ENCODE peak calls at places on chromosomes 4 and X, in five cellular contexts. T is K562, N is right cardiac atrium, W is kidney, A is Peyer's patch. Y is an unnamed sample.
A peak's percentile ranks its signal among the peaks of the same experiment; 100 is the strongest.

GRCh38 chr4:100022792-100023222 is 72.7 kb upstream of the H2AZ1 start:
- DNase-seq in T (no peak), N (no peak), W (no peak), A (no peak), Y (no peak)

GRCh38 chr4:38202223-38202622 is 242.0 kb downstream of the PTTG2 start:
- DNase-seq in T (no peak), N (no peak), W (no peak), A (no peak), Y (no peak)

GRCh38 chrX:120768681-120769080 is 107.0 kb downstream of the CT47B1 start:
- DNase-seq in T (no peak), N (no peak), W (no peak), A (no peak), Y (no peak)

GRCh38 chr4:151679247-151679646 is 81.6 kb downstream of the GATB start:
- DNase-seq in T (no peak), N (no peak), W (no peak), A (no peak), Y (no peak)

GRCh38 chrX:121221321-121221977 is 174.0 kb downstream of the GLUD2 start:
- DNase-seq in T (no peak), N (no peak), W (no peak), A (no peak), Y (no peak)

GRCh38 chrX:132883358-132883908 is 75.0 kb downstream of the HS6ST2 start:
- DNase-seq in T (no peak), N (no peak), W (no peak), A (no peak), Y (no peak)

GRCh38 chrX:38215141-38215540 is 5.5 kb downstream of the SRPX start:
- DNase-seq in T (no peak), N (no peak), W (no peak), A (no peak), Y (no peak)

GRCh38 chrX:84186603-84187358 is 1.2 kb downstream of the RPS6KA6 start:
- DNase-seq in T (no peak), N (no peak), W (peak; percentile 16), A (no peak), Y (no peak)

GRCh38 chr4:42420120-42420519 is 22.8 kb downstream of the SHISA3 start:
- DNase-seq in T (no peak), N (no peak), W (no peak), A (no peak), Y (no peak)

GRCh38 chr4:180148737-180149136 is 2094.5 kb upstream of the TENM3 start:
- DNase-seq in T (no peak), N (no peak), W (no peak), A (no peak), Y (no peak)

GRCh38 chr4:151717271-151717670 is 43.5 kb downstream of the GATB start:
- DNase-seq in T (no peak), N (no peak), W (no peak), A (no peak), Y (no peak)

GRCh38 chrX:68112321-68112720 is 321.0 kb downstream of the OPHN1 start:
- DNase-seq in T (no peak), N (no peak), W (no peak), A (no peak), Y (no peak)

GRCh38 chrX:100647095-100647494 is 3.1 kb downstream of the SRPX2 start:
- DNase-seq in T (no peak), N (peak; percentile 49), W (no peak), A (no peak), Y (no peak)

GRCh38 chr4:184103755-184104367 is 113.8 kb downstream of the ENPP6 start:
- DNase-seq in T (no peak), N (no peak), W (no peak), A (no peak), Y (no peak)

GRCh38 chr4:176137626-176138025 is 57.8 kb downstream of the SPATA4 start:
- DNase-seq in T (no peak), N (no peak), W (no peak), A (no peak), Y (no peak)

GRCh38 chr4:8215001-8215427 is 15.9 kb downstream of the SH3TC1 start:
- DNase-seq in T (no peak), N (peak; percentile 59), W (peak; percentile 88), A (no peak), Y (peak; percentile 72)

GRCh38 chrX:151970661-151971060 is 3.8 kb downstream of the GABRE start:
- DNase-seq in T (no peak), N (peak; percentile 85), W (peak; percentile 80), A (no peak), Y (peak; percentile 77)

GRCh38 chrX:85114776-85115175 is 111.1 kb downstream of the APOOL start:
- DNase-seq in T (no peak), N (no peak), W (no peak), A (no peak), Y (no peak)

GRCh38 chr4:2804973-2805501 is 12.2 kb downstream of the SH3BP2 start:
- DNase-seq in T (no peak), N (peak; percentile 64), W (peak; percentile 77), A (no peak), Y (no peak)

GRCh38 chr4:127291316-127291715 is 341.4 kb upstream of the INTU start:
- DNase-seq in T (no peak), N (no peak), W (no peak), A (no peak), Y (no peak)

GRCh38 chr4:184647391-184648101 is 1.7 kb downstream of the CASP3 start:
- DNase-seq in T (no peak), N (no peak), W (no peak), A (no peak), Y (no peak)

GRCh38 chrX:112826020-112826419 is 14.6 kb downstream of the AMOT start:
- DNase-seq in T (no peak), N (no peak), W (no peak), A (no peak), Y (no peak)

GRCh38 chr4:77820836-77821561 is 1.8 kb upstream of the CNOT6L start:
- DNase-seq in T (no peak), N (no peak), W (no peak), A (peak; percentile 22), Y (no peak)
- H3K27ac ChIP-seq in T (peak overlapping the region; percentile 87), N (peak overlapping the region; percentile 48), W (peak overlapping the region; percentile 97), A (peak overlapping the region; percentile 100), Y (no peak overlapping the region)

GRCh38 chrX:14504960-14505538 is 24.3 kb upstream of the GLRA2 start:
- DNase-seq in T (no peak), N (no peak), W (no peak), A (no peak), Y (no peak)

GRCh38 chrX:14505648-14506047 is 23.7 kb upstream of the GLRA2 start:
- DNase-seq in T (no peak), N (no peak), W (no peak), A (no peak), Y (no peak)

GRCh38 chrX:14506866-14507265 is 22.5 kb upstream of the GLRA2 start:
- DNase-seq in T (no peak), N (no peak), W (no peak), A (no peak), Y (no peak)

GRCh38 chrX:14509325-14510057 is 19.8 kb upstream of the GLRA2 start:
- DNase-seq in T (no peak), N (no peak), W (no peak), A (no peak), Y (no peak)

DNA sequence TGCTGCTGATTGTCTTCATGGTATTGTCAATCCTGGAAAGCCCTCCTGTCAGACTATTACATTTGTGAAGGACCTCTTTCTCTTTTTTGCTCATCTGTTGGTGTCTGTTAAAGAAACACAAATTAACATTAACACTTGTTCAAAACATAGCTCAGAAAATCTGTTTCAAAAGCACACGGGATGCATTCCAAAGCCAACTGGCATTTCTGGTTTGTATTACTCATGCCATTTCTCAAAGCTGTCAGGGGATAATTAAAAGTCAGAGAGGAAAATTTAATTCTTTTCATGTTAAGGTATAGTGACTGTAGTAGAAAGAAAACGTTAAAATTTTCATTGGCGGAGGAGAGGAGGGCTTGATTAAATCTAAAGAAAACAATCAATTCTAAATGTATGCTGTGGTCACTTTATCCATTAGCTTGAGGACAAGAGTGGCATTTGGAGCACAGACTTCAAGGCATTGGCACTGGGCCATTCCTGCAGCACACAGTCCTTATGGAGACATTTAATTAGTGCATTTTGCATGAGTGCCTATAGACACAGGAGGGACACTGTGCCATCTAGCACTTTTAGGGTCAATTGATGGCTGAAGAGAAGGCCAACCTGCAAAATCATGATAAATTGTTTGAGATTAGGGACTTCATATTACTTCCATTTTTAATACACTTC is 21.2 kb upstream of the GLRA2 start:
- DNase-seq in T (no peak), N (no peak), W (no peak), A (no peak), Y (no peak)
- H3K27ac ChIP-seq in T (no peak overlapping the region), N (no peak overlapping the region), W (no peak overlapping the region), A (no peak overlapping the region), Y (no peak overlapping the region)

DNA sequence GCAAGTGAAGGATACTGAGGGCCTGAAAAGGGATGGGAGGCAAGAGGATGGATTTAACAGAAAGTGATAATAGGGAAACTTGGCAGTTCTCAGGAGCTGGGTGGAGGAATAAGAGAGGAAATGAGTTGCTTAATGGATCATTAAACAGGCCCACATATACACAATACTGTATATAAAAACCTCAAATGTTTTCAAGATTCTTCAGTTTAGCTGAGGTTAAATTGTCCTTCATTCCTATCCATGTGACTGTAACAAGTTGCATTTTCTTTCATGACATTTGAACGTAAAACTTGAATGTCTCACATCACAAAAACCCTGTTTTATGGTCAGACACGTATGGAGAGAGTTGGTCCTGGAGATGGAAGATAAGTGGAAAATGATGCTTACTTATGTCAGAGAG is 76.5 kb upstream of the PLAC8 start:
- DNase-seq in T (no peak), N (no peak), W (no peak), A (no peak), Y (no peak)
- H3K27ac ChIP-seq in T (no peak overlapping the region), N (no peak overlapping the region), W (no peak overlapping the region), A (no peak overlapping the region), Y (no peak overlapping the region)

GRCh38 chr4:119731146-119731742 is 102.6 kb upstream of the PDE5A start:
- DNase-seq in T (no peak), N (no peak), W (no peak), A (no peak), Y (no peak)

GRCh38 chr4:119730644-119730995 is 102.0 kb upstream of the PDE5A start:
- DNase-seq in T (no peak), N (no peak), W (no peak), A (no peak), Y (no peak)

GRCh38 chr4:119729815-119730643 is 101.4 kb upstream of the PDE5A start:
- DNase-seq in T (no peak), N (no peak), W (peak; percentile 28), A (no peak), Y (peak; percentile 84)

GRCh38 chr4:119728185-119728584 is 99.6 kb upstream of the PDE5A start:
- DNase-seq in T (no peak), N (no peak), W (no peak), A (no peak), Y (no peak)

DNA sequence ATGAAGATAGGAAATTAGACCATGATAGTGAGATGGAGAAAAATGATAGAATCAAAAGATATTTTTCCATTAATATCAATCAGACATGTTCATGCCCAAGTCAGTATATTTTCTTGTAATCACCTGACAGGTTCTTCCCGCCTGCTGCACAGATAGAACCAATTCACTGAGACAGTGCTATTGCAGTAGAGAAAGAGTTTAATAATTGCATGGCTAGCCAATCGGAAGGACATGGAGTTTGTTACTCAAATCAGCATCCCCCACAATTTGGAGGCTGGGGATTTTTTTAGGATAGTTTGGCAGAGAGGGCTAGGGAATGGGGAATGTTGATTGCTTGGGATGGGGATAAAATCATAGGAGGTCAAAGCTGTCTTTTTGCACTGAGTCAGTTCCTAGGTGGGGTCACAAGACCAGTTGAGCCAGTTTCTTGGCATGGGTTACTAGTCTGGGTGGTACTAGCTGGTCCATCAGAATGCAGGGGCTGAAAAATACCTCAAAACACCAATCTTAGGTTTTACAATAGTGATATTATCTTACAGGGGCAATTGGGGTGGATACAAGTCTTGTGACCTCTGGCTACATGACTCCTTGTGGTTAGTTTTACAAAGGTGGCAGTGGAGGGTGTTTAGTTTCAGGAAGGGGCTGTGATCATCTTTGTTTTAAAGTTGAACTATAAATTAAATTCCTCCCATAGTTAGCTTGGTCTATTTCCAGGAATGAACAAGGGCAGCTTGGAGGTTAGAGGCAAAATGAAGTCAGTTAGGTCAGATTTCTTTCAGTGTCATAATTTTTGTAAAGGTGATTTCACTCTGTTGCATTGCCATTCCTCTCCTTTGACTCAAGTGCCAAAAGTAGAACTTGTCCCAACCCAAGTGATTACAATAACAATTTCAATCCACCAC is 100.3 kb upstream of the PDE5A start:
- DNase-seq in T (no peak), N (no peak), W (no peak), A (no peak), Y (no peak)
- H3K27ac ChIP-seq in T (no peak overlapping the region), N (no peak overlapping the region), W (no peak overlapping the region), A (no peak overlapping the region), Y (peak overlapping the region; percentile 57)

Y was measured in AG04450.